ENCODE peak calls at places on chromosomes 13 and 19, in four cellular contexts. One of them, this sample, is unnamed.

GRCh38 chr13:97434417-97435296 is 688 bp downstream of the RAP2A start:
- DNase-seq in GM23248: peak
- DNase-seq in stimulated activated CD8-positive, alpha-beta memory T cell treated with anti-CD3 and anti-CD28 coated beads, Interleukin-15, amount 100 ng/mL, for 4 hours: peak
- DNase-seq in kidney tubule cell: peak
- DNase-seq in this sample: peak

GRCh38 chr19:31054430-31054829 is 294.8 kb downstream of the TSHZ3 start:
- DNase-seq in kidney tubule cell: peak
- DNase-seq in GM23248: peak
- DNase-seq in stimulated activated CD8-positive, alpha-beta memory T cell treated with anti-CD3 and anti-CD28 coated beads, Interleukin-15, amount 100 ng/mL, for 4 hours: no peak
- DNase-seq in this sample: peak

GRCh38 chr13:98486412-98486811 is 90.5 kb downstream of the STK24 start:
- DNase-seq in stimulated activated CD8-positive, alpha-beta memory T cell treated with anti-CD3 and anti-CD28 coated beads, Interleukin-15, amount 100 ng/mL, for 4 hours: no peak
- DNase-seq in kidney tubule cell: no peak
- DNase-seq in GM23248: no peak
- DNase-seq in this sample: no peak

GRCh38 chr13:74270018-74270417 is 135.8 kb upstream of the KLF12 start:
- DNase-seq in kidney tubule cell: peak
- DNase-seq in stimulated activated CD8-positive, alpha-beta memory T cell treated with anti-CD3 and anti-CD28 coated beads, Interleukin-15, amount 100 ng/mL, for 4 hours: no peak
- DNase-seq in GM23248: peak
- DNase-seq in this sample: no peak

GRCh38 chr13:85520445-85520844 is 278.8 kb downstream of the SLITRK6 start:
- DNase-seq in stimulated activated CD8-positive, alpha-beta memory T cell treated with anti-CD3 and anti-CD28 coated beads, Interleukin-15, amount 100 ng/mL, for 4 hours: no peak
- DNase-seq in kidney tubule cell: no peak
- DNase-seq in GM23248: no peak
- DNase-seq in this sample: peak

GRCh38 chr19:54312436-54313362 is at the start of gene LILRA5:
- DNase-seq in GM23248: no peak
- DNase-seq in kidney tubule cell: no peak
- DNase-seq in stimulated activated CD8-positive, alpha-beta memory T cell treated with anti-CD3 and anti-CD28 coated beads, Interleukin-15, amount 100 ng/mL, for 4 hours: no peak
- DNase-seq in this sample: no peak

GRCh38 chr19:982567-983170 is 1.5 kb upstream of the WDR18 start:
- DNase-seq in kidney tubule cell: peak
- DNase-seq in stimulated activated CD8-positive, alpha-beta memory T cell treated with anti-CD3 and anti-CD28 coated beads, Interleukin-15, amount 100 ng/mL, for 4 hours: peak
- DNase-seq in GM23248: peak
- DNase-seq in this sample: peak

GRCh38 chr19:42419309-42419708 is 7.9 kb downstream of the LIPE start:
- DNase-seq in stimulated activated CD8-positive, alpha-beta memory T cell treated with anti-CD3 and anti-CD28 coated beads, Interleukin-15, amount 100 ng/mL, for 4 hours: no peak
- DNase-seq in GM23248: no peak
- DNase-seq in kidney tubule cell: no peak
- DNase-seq in this sample: no peak

GRCh38 chr19:43504426-43505185 is at the start of gene PHLDB3:
- DNase-seq in stimulated activated CD8-positive, alpha-beta memory T cell treated with anti-CD3 and anti-CD28 coated beads, Interleukin-15, amount 100 ng/mL, for 4 hours: peak
- DNase-seq in GM23248: peak
- DNase-seq in kidney tubule cell: peak
- DNase-seq in this sample: peak

This sample was measured in adipocyte.